ENCODE peak calls at places on chromosomes 5 and 9, in eight cellular contexts. G is heart right ventricle, T is tibial nerve, Z is spleen, O is heart left ventricle, I is PC-3, W is PC-9, R is left lung. V is an unnamed sample.
A peak's percentile ranks its signal among the peaks of the same experiment; 100 is the strongest.

GRCh38 chr9:76654575-76654974 is 109.7 kb upstream of the PCA3 start:
- DNase-seq in G (no peak), T (no peak), Z (no peak), O (no peak), I (peak; percentile 11), W (no peak), R (no peak), V (no peak)

GRCh38 chr9:86975086-86975485 is 27.8 kb upstream of the GAS1 start:
- DNase-seq in G (no peak), T (no peak), Z (no peak), O (no peak), I (no peak), W (no peak), R (no peak), V (no peak)

GRCh38 chr5:177319913-177320588 is 8.4 kb upstream of the MXD3 start:
- DNase-seq in G (no peak), T (no peak), Z (peak; percentile 86), O (no peak), I (no peak), W (no peak), R (no peak), V (no peak)

GRCh38 chr9:115883467-115884329 is 269.9 kb upstream of the PAPPA start:
- DNase-seq in G (no peak), T (no peak), Z (no peak), O (no peak), I (peak; percentile 69), W (peak; percentile 53), R (no peak), V (no peak)

GRCh38 chr5:91712718-91713117 is 329.6 kb upstream of the ARRDC3 start:
- DNase-seq in G (no peak), T (no peak), Z (no peak), O (no peak), I (no peak), W (no peak), R (no peak), V (no peak)

GRCh38 chr5:160293901-160294561 is 18.3 kb downstream of the CCNJL start:
- DNase-seq in G (no peak), T (no peak), Z (peak; percentile 88), O (peak; percentile 56), I (no peak), W (no peak), R (peak; percentile 85), V (no peak)

GRCh38 chr5:181241393-181241975 is 2.2 kb downstream of the RACK1 start:
- DNase-seq in G (no peak), T (no peak), Z (no peak), O (no peak), I (peak; percentile 81), W (peak; percentile 44), R (no peak), V (no peak)

GRCh38 chr9:8647824-8648223 is 848.2 kb upstream of the DMAC1 start:
- DNase-seq in G (no peak), T (no peak), Z (no peak), O (no peak), I (no peak), W (no peak), R (no peak), V (no peak)

GRCh38 chr9:90975666-90976538 is 174.3 kb downstream of the SYK start:
- DNase-seq in G (no peak), T (no peak), Z (no peak), O (no peak), I (no peak), W (no peak), R (no peak), V (no peak)

GRCh38 chr5:43514471-43514815 is 505 bp downstream of the C5orf34 start:
- DNase-seq in G (no peak), T (no peak), Z (no peak), O (no peak), I (peak; percentile 53), W (no peak), R (no peak), V (no peak)

GRCh38 chr5:177469061-177469628 is 4.3 kb downstream of the DBN1 start:
- DNase-seq in G (peak; percentile 60), T (no peak), Z (no peak), O (no peak), I (no peak), W (no peak), R (peak; percentile 70), V (no peak)

GRCh38 chr9:123614503-123615258 is 258.7 kb downstream of the CRB2 start:
- DNase-seq in G (no peak), T (no peak), Z (no peak), O (no peak), I (no peak), W (no peak), R (no peak), V (no peak)

GRCh38 chr9:346114-346513 is 131.4 kb downstream of the DOCK8 start:
- DNase-seq in G (no peak), T (no peak), Z (no peak), O (no peak), I (no peak), W (no peak), R (no peak), V (no peak)

GRCh38 chr5:139696894-139697658 is 48.9 kb downstream of the CXXC5 start:
- DNase-seq in G (peak; percentile 85), T (peak; percentile 64), Z (peak; percentile 86), O (peak; percentile 90), I (peak; percentile 35), W (peak; percentile 75), R (peak; percentile 84), V (peak; percentile 59)

GRCh38 chr5:905139-905642 is 12.5 kb downstream of the TRIP13 start:
- DNase-seq in G (no peak), T (no peak), Z (peak; percentile 55), O (no peak), I (no peak), W (no peak), R (no peak), V (no peak)

GRCh38 chr9:76717176-76717575 is 47.1 kb upstream of the PCA3 start:
- DNase-seq in G (no peak), T (no peak), Z (no peak), O (no peak), I (no peak), W (no peak), R (no peak), V (no peak)

GRCh38 chr5:74538206-74538661 is 102.3 kb downstream of the ENC1 start:
- DNase-seq in G (peak; percentile 61), T (peak; percentile 42), Z (peak; percentile 74), O (peak; percentile 84), I (no peak), W (peak; percentile 45), R (no peak), V (peak; percentile 24)

GRCh38 chr9:131771646-131772045 is 31.8 kb upstream of the RAPGEF1 start:
- DNase-seq in G (no peak), T (no peak), Z (no peak), O (no peak), I (no peak), W (no peak), R (no peak), V (no peak)

GRCh38 chr5:141869040-141869439 is 9.2 kb downstream of the PCDH1 start:
- DNase-seq in G (no peak), T (no peak), Z (peak; percentile 56), O (no peak), I (no peak), W (no peak), R (no peak), V (no peak)

GRCh38 chr5:102866315-102866693 is 111.2 kb downstream of the PAM start:
- DNase-seq in G (no peak), T (no peak), Z (no peak), O (no peak), I (peak; percentile 31), W (no peak), R (no peak), V (no peak)

GRCh38 chr5:94422819-94423218 is 195.6 kb downstream of the KIAA0825 start:
- DNase-seq in G (no peak), T (no peak), Z (no peak), O (no peak), I (peak; percentile 64), W (peak; percentile 16), R (no peak), V (no peak)

GRCh38 chr9:107539427-107540154 is 50.0 kb upstream of the KLF4 start:
- DNase-seq in G (no peak), T (peak; percentile 20), Z (no peak), O (no peak), I (peak; percentile 24), W (no peak), R (no peak), V (no peak)
- H3K4me1 ChIP-seq in G (no peaks in the 10 kb centered on the region), T (no peaks in the 10 kb centered on the region), Z (no peaks in the 10 kb centered on the region), O (peaks cover 3% of the 10 kb centered on the region), I (no peaks in the 10 kb centered on the region), W (peaks cover 8% of the 10 kb centered on the region), R (peaks cover 5% of the 10 kb centered on the region), V (no peaks in the 10 kb centered on the region)

GRCh38 chr5:151058301-151058700 is 22.5 kb downstream of the TNIP1 start:
- DNase-seq in G (no peak), T (no peak), Z (no peak), O (no peak), I (no peak), W (no peak), R (no peak), V (no peak)
- TF ChIP-seq CTCF in G (no peak), T (no peak), Z (no peak), O (no peak), I (peak; percentile 22), W (no peak), R (no peak), V (no peak)

GRCh38 chr9:133528887-133529262 is 4.1 kb upstream of the MYMK start:
- DNase-seq in G (no peak), T (no peak), Z (no peak), O (no peak), I (no peak), W (no peak), R (no peak), V (no peak)

GRCh38 chr9:133529874-133530273 is 4.6 kb upstream of the ADAMTSL2 start:
- DNase-seq in G (no peak), T (no peak), Z (no peak), O (no peak), I (no peak), W (no peak), R (no peak), V (no peak)

GRCh38 chr9:133531293-133531692 is 3.2 kb upstream of the ADAMTSL2 start:
- DNase-seq in G (no peak), T (no peak), Z (no peak), O (no peak), I (no peak), W (no peak), R (no peak), V (no peak)

GRCh38 chr9:133528001-133528886 is 3.5 kb upstream of the MYMK start:
- DNase-seq in G (no peak), T (no peak), Z (no peak), O (no peak), I (no peak), W (no peak), R (no peak), V (no peak)

GRCh38 chr9:133529457-133529856 is 4.7 kb upstream of the MYMK start:
- DNase-seq in G (no peak), T (no peak), Z (no peak), O (no peak), I (no peak), W (no peak), R (no peak), V (no peak)
- H3K27me3 ChIP-seq in G (peaks cover 3% of the 10 kb centered on the region), T (peaks cover 64% of the 10 kb centered on the region), Z (peaks cover 8% of the 10 kb centered on the region), O (no peaks in the 10 kb centered on the region), I (peaks cover 11% of the 10 kb centered on the region), W (peaks cover 100% of the 10 kb centered on the region), R (peaks cover 4% of the 10 kb centered on the region), V (peaks cover 21% of the 10 kb centered on the region)

DNA sequence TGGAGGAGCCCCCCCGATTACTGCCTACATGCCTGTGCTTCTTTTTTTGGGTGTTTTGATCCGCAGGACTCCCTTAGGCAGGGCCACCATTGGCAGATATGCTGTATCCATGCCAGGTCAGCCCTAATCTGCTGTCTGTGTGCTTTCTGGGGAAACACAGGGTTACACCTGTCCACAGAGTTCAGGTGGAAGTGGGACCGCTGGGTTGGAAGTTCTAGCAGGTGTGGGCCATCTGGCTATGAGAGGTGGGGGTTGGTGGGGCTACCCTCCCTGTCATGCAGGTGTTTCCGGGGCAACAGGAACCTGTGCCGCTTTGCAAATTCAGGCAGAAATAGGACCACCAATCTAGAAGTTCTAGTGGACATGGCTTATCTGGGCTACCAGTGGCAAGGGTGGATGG is 17.0 kb downstream of the IFNE start:
- DNase-seq in G (no peak), T (no peak), Z (peak; percentile 64), O (no peak), I (no peak), W (no peak), R (no peak), V (no peak)
- H3K4me1 ChIP-seq in G (no peaks in the 10 kb centered on the region), T (no peaks in the 10 kb centered on the region), Z (no peaks in the 10 kb centered on the region), O (no peaks in the 10 kb centered on the region), I (no peaks in the 10 kb centered on the region), W (no peaks in the 10 kb centered on the region), R (no peaks in the 10 kb centered on the region), V (no peaks in the 10 kb centered on the region)